ENCODE peak calls at places on chromosomes 12 and 14, in five cellular contexts. N is pancreas, R is esophagus squamous epithelium, C is body of pancreas, J is SJSA1. L is an unnamed sample. For H3K4me1, the result is how much of the 10 kb centered on the place peaks cover.

GRCh38 chr12:9372202-9372601 is 164.0 kb upstream of the PZP start:
- DNase-seq in N (no peak), R (no peak), C (no peak), J (no peak), L (no peak)

GRCh38 chr12:56413392-56413791 is 35.8 kb downstream of the TIMELESS start:
- DNase-seq in N (peak), R (no peak), C (peak), J (no peak), L (no peak)

GRCh38 chr12:62170241-62170640 is 90.0 kb upstream of the USP15 start:
- DNase-seq in N (no peak), R (no peak), C (no peak), J (no peak), L (no peak)

GRCh38 chr14:86652512-86652911 is 1122.6 kb downstream of the FLRT2 start:
- DNase-seq in N (no peak), R (no peak), C (no peak), J (no peak), L (no peak)

GRCh38 chr12:14619731-14620501 is 52.2 kb upstream of the PLBD1 start:
- DNase-seq in N (no peak), R (no peak), C (peak), J (no peak), L (no peak)

GRCh38 chr12:1590083-1590979 is 4.0 kb downstream of the FBXL14 start:
- DNase-seq in N (no peak), R (no peak), C (no peak), J (no peak), L (no peak)

GRCh38 chr12:119704065-119704747 is 36.3 kb downstream of the PRKAB1 start:
- DNase-seq in N (no peak), R (no peak), C (no peak), J (no peak), L (no peak)

GRCh38 chr14:53979747-53980642 is 23.4 kb upstream of the BMP4 start:
- DNase-seq in N (no peak), R (no peak), C (no peak), J (peak), L (no peak)

GRCh38 chr12:65778268-65779090 is 45.8 kb upstream of the HMGA2 start:
- DNase-seq in N (no peak), R (no peak), C (no peak), J (peak), L (no peak)

DNA sequence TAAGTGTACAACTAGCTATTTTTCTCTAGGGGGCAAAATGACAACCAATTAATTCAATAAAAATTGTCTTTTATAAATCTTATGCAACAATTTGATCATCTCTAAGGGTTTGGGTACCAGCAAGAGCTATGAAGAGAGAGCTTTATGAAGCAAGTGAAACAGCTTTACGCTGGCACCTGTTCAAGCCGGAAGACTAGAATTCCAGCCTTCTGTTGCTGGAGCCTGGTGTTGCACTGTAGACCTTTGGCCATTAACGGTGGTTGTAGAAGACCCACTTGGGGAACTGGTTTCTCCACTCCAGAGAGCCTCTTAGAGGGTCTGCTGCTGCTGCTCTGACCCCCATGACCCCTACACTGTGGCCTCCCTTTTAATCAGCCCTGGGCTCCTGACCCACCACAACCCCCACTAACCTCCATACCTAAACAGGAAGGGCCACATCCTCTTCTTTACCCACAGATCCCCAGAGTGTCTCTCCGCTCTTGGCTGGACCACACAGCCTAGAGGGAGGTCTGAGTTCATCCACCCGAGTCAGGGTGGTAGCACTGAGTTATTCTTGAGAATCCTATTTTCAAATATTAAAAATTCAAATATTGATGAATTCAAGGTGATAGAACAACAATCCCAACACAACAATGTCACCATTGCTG is 54.6 kb upstream of the STON2 start:
- DNase-seq in N (no peak), R (no peak), C (no peak), J (no peak), L (no peak)
- H3K27ac ChIP-seq in N (no peak), R (no peak), C (no peak), J (no peak), L (no peak)

DNA sequence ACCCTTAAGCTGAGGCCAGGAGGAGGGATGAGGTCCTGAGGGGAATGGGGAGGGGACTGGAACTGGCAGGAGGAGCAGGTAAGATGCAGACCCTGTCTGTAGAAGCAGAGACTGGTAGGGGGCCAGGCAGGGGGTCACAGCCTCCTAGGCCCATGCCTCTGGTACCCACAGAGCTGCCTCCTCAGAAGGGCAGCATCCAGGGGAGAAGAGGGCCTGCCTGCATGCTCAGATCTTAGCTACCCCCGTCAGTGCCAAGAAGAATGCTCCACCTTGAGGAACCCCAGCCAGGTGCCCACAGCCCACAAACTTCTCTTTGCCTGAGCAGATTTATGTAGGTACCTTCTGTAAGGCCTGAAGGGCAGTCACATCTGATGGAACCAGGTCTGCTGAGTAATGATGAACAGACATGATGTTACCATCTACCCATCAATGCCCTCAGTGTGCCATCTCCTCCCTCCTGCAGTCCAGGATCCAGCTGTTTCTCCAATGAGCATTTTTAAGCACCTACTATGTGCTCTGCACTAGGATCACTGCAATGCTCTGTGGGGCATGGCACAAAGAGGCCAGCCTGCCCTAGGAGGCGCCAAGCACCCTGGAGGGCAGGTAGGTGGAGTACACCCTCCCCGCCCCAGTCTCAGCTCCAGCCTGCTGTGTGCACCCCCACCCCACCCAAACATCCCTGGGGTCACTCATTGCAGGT is 24.8 kb upstream of the ZFP36L1 start:
- DNase-seq in N (no peak), R (no peak), C (no peak), J (no peak), L (no peak)
- H3K4me1 ChIP-seq in N (under half), R (half or more), C (under half), J (under half), L (half or more)

DNA sequence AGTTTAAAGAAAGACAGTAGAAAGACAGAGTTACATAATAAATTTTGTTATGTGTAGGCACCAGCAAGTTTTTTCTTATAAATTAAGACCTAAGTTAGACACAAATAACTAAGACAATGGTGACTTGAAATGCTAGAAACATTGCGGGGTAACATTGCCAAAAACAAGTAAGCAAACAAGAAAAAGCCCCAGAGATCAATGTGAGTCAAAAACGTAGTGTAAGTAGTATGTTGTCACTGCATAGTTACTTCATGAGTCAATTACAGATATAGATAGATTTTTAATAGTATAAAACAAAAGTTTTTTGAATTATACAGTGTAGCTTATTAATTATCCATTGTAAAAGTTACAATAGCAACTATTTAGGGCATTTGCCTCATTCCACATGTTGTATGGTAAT is 83.4 kb downstream of the CNTN1 start:
- DNase-seq in N (no peak), R (no peak), C (no peak), J (no peak), L (no peak)
- H3K27ac ChIP-seq in N (no peak), R (no peak), C (no peak), J (no peak), L (no peak)

DNA sequence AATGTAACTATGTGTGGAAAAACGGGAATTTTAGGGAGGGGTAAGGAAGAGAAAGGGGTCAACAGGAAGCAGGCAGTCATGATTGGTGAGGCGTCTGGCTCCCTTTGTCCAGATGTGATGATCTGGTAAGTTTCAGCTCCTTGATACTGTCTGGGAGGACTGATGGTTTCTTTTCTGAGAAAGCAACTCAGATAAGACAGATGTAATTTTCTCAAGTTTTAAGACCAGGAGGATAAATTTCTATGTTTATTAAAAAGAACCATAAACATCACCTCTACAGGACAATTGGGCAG is 21.9 kb upstream of the AMN1 start:
- DNase-seq in N (no peak), R (no peak), C (no peak), J (no peak), L (no peak)
- H3K4me1 ChIP-seq in N (under half), R (half or more), C (under half), J (under half), L (under half)

GRCh38 chr12:77847665-77848431 is 17.2 kb downstream of the NAV3 start:
- DNase-seq in N (no peak), R (no peak), C (no peak), J (peak), L (no peak)
- H3K27ac ChIP-seq in N (no peak), R (peak), C (no peak), J (peak), L (no peak)

GRCh38 chr12:51977320-51977753 is 25.8 kb downstream of the ACVR1B start:
- DNase-seq in N (no peak), R (no peak), C (no peak), J (no peak), L (no peak)
- H3K4me1 ChIP-seq in N (under half), R (under half), C (half or more), J (under half), L (under half)

GRCh38 chr14:90551733-90552464 is 155.1 kb downstream of the CALM1 start:
- DNase-seq in N (no peak), R (no peak), C (no peak), J (no peak), L (no peak)

GRCh38 chr14:90551070-90551704 is 154.4 kb downstream of the CALM1 start:
- DNase-seq in N (no peak), R (no peak), C (no peak), J (no peak), L (no peak)

GRCh38 chr14:90548455-90548854 is 151.6 kb downstream of the CALM1 start:
- DNase-seq in N (no peak), R (no peak), C (no peak), J (no peak), L (no peak)

GRCh38 chr14:90547968-90548367 is 151.1 kb downstream of the CALM1 start:
- DNase-seq in N (no peak), R (no peak), C (no peak), J (no peak), L (no peak)

GRCh38 chr14:90549794-90550591 is 153.2 kb downstream of the CALM1 start:
- DNase-seq in N (no peak), R (no peak), C (no peak), J (no peak), L (no peak)
- H3K27ac ChIP-seq in N (no peak), R (no peak), C (no peak), J (no peak), L (no peak)

DNA sequence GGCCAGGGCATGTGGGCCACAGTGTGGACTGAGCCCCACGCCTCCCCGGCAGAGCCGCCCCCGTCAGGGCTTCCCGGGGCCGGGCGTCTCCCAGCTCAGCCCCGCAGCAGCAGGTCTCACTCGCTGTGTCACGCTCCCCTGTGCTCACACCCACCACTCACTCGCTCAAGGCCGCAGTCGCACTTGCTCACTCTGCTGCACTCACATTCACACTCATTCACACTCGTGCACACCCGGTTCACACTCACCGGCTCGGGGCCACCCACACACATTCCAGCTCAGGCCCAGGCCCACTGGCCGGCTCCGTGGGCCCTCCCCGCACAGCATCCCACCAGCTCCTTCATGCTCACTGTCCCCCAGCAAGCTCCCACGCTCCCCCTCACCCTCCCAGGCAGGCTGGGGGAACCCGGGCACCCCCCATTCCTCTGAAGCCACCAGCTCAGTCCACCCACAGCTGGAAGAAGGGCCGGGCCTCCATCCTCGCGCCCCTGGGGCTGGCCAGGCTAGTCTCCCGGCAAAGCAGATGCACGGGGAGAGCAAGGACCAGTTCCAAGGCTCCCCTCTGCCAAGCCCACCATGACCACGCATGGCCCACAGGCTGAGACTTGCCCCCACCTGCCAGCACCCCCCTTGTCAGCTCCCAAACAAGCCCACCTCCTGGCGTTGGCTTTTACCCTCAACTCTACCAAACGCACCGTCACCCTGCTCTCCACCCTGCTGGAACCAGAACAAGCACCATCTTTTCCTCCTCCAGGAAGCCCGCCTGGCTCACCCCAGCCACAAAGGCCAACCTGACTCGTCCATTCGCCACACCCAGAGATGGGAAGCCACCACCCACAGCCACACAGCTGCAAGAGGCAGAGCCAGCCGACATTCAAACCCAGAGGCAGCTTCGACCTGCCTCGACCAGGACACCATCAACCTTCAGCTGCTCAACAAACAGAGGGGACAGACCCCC is 28.0 kb downstream of the NCOR2 start:
- DNase-seq in N (no peak), R (no peak), C (no peak), J (no peak), L (no peak)
- H3K4me1 ChIP-seq in N (under half), R (half or more), C (under half), J (under half), L (under half)

GRCh38 chr14:89294872-89295271 is 122.2 kb downstream of the FOXN3 start:
- DNase-seq in N (no peak), R (no peak), C (no peak), J (no peak), L (no peak)
- H3K27ac ChIP-seq in N (no peak), R (no peak), C (no peak), J (no peak), L (no peak)

L was measured in CD8-positive, alpha-beta T cell.